ENCODE peak calls at places on chromosomes 2 and 18, in seven cellular contexts. V, N, O, L, X, W and D are unnamed samples.

GRCh38 chr2:98907966-98908905 is 27.8 kb downstream of the CRACDL start:
- DNase-seq in V (no peak), N (no peak), O (no peak), L (no peak), X (no peak), W (peak), D (no peak)

GRCh38 chr2:20378891-20379519 is 28.4 kb upstream of the PUM2 start:
- DNase-seq in V (peak), N (peak), O (peak), L (peak), X (peak), W (peak), D (peak)

GRCh38 chr2:100884145-100884621 is 64.2 kb downstream of the NPAS2 start:
- DNase-seq in V (no peak), N (no peak), O (peak), L (no peak), X (no peak), W (no peak), D (peak)

GRCh38 chr2:206804326-206804725 is 38.9 kb downstream of the FASTKD2 start:
- DNase-seq in V (no peak), N (no peak), O (no peak), L (peak), X (peak), W (no peak), D (peak)

GRCh38 chr2:236969767-236970655 is 115.7 kb upstream of the COPS8 start:
- DNase-seq in V (no peak), N (no peak), O (no peak), L (no peak), X (no peak), W (no peak), D (no peak)

GRCh38 chr18:76480913-76481312 is 14.1 kb downstream of the ZNF516 start:
- DNase-seq in V (no peak), N (no peak), O (no peak), L (peak), X (no peak), W (no peak), D (no peak)

GRCh38 chr2:48531141-48531648 is 1.2 kb downstream of the STON1 start:
- DNase-seq in V (peak), N (no peak), O (peak), L (peak), X (no peak), W (no peak), D (peak)

GRCh38 chr18:63290456-63291200 is 28.9 kb downstream of the BCL2 start:
- DNase-seq in V (no peak), N (no peak), O (no peak), L (peak), X (no peak), W (no peak), D (no peak)

GRCh38 chr18:67893896-67894295 is 377.4 kb upstream of the DSEL start:
- DNase-seq in V (no peak), N (no peak), O (no peak), L (no peak), X (no peak), W (no peak), D (no peak)

GRCh38 chr2:129502781-129503180 is 476.7 kb upstream of the RAB6C start:
- DNase-seq in V (no peak), N (no peak), O (no peak), L (no peak), X (no peak), W (no peak), D (no peak)

GRCh38 chr2:71898851-71899681 is 248.6 kb downstream of the CYP26B1 start:
- DNase-seq in V (no peak), N (no peak), O (no peak), L (no peak), X (no peak), W (peak), D (no peak)

GRCh38 chr2:119290859-119291587 is 67.4 kb downstream of the STEAP3 start:
- DNase-seq in V (peak), N (peak), O (peak), L (peak), X (peak), W (peak), D (peak)

GRCh38 chr2:231227309-231228162 is 29.1 kb downstream of the ARMC9 start:
- DNase-seq in V (peak), N (peak), O (peak), L (peak), X (peak), W (no peak), D (peak)

GRCh38 chr2:236646441-236646840 is 76.8 kb downstream of the ACKR3 start:
- DNase-seq in V (no peak), N (no peak), O (no peak), L (no peak), X (no peak), W (no peak), D (no peak)

GRCh38 chr2:179186126-179186525 is 78.5 kb downstream of the SESTD1 start:
- DNase-seq in V (no peak), N (no peak), O (peak), L (no peak), X (no peak), W (no peak), D (peak)

GRCh38 chr2:207879536-207879935 is 109.8 kb upstream of the FZD5 start:
- DNase-seq in V (no peak), N (no peak), O (peak), L (peak), X (no peak), W (no peak), D (peak)

GRCh38 chr2:201452058-201452736 is 657 bp downstream of the STRADB start:
- DNase-seq in V (no peak), N (no peak), O (no peak), L (no peak), X (no peak), W (no peak), D (peak)

GRCh38 chr2:160356485-160356884 is 137.1 kb downstream of the RBMS1 start:
- DNase-seq in V (no peak), N (no peak), O (no peak), L (no peak), X (no peak), W (no peak), D (no peak)

GRCh38 chr2:212892193-212892592 is 259.2 kb downstream of the IKZF2 start:
- DNase-seq in V (no peak), N (peak), O (peak), L (peak), X (no peak), W (no peak), D (peak)

GRCh38 chr2:130798472-130799221 is 38.1 kb upstream of the ARHGEF4 start:
- DNase-seq in V (no peak), N (no peak), O (no peak), L (peak), X (peak), W (peak), D (peak)

GRCh38 chr2:48725696-48726494 is 29.6 kb downstream of the LHCGR start:
- DNase-seq in V (no peak), N (no peak), O (no peak), L (peak), X (peak), W (peak), D (no peak)

GRCh38 chr2:239603411-239604356 is 202.9 kb upstream of the HDAC4 start:
- DNase-seq in V (no peak), N (no peak), O (no peak), L (no peak), X (no peak), W (no peak), D (no peak)

GRCh38 chr2:191889924-191890323 is 43.0 kb upstream of the CAVIN2 start:
- DNase-seq in V (no peak), N (no peak), O (no peak), L (no peak), X (no peak), W (no peak), D (no peak)

GRCh38 chr2:209094221-209094620 is 329.6 kb upstream of the MAP2 start:
- DNase-seq in V (no peak), N (no peak), O (no peak), L (peak), X (no peak), W (no peak), D (no peak)

GRCh38 chr2:118954297-118955060 is 12.5 kb downstream of the MARCO start:
- DNase-seq in V (no peak), N (no peak), O (no peak), L (no peak), X (no peak), W (no peak), D (no peak)

GRCh38 chr2:122136071-122136470 is 380.6 kb downstream of the TSN start:
- DNase-seq in V (no peak), N (no peak), O (peak), L (peak), X (peak), W (no peak), D (no peak)

GRCh38 chr2:72887032-72887835 is at the start of gene SPR:
- DNase-seq in V (no peak), N (peak), O (peak), L (no peak), X (peak), W (peak), D (peak)

GRCh38 chr18:33184178-33184577 is 256.3 kb downstream of the CCDC178 start:
- DNase-seq in V (no peak), N (no peak), O (no peak), L (no peak), X (no peak), W (no peak), D (peak)

GRCh38 chr2:99188357-99188756 is 7.4 kb downstream of the MRPL30 start:
- DNase-seq in V (no peak), N (no peak), O (no peak), L (no peak), X (no peak), W (no peak), D (no peak)

GRCh38 chr18:70662588-70662987 is 373.7 kb downstream of the SOCS6 start:
- DNase-seq in V (no peak), N (no peak), O (no peak), L (no peak), X (no peak), W (no peak), D (no peak)

GRCh38 chr18:70663141-70663540 is 374.3 kb downstream of the SOCS6 start:
- DNase-seq in V (no peak), N (no peak), O (no peak), L (no peak), X (no peak), W (no peak), D (no peak)

GRCh38 chr18:70671889-70672551 is 383.2 kb downstream of the SOCS6 start:
- DNase-seq in V (no peak), N (no peak), O (no peak), L (no peak), X (no peak), W (no peak), D (no peak)

GRCh38 chr18:70672581-70672980 is 383.7 kb downstream of the SOCS6 start:
- DNase-seq in V (no peak), N (no peak), O (no peak), L (no peak), X (no peak), W (no peak), D (no peak)

GRCh38 chr18:70666936-70667335 is 378.1 kb downstream of the SOCS6 start:
- DNase-seq in V (no peak), N (no peak), O (no peak), L (no peak), X (no peak), W (no peak), D (no peak)
- H2BK120ac ChIP-seq in V (no peak), N (no peak), O (no peak), L (no peak), X (no peak), W (no peak), D (no peak)

DNA sequence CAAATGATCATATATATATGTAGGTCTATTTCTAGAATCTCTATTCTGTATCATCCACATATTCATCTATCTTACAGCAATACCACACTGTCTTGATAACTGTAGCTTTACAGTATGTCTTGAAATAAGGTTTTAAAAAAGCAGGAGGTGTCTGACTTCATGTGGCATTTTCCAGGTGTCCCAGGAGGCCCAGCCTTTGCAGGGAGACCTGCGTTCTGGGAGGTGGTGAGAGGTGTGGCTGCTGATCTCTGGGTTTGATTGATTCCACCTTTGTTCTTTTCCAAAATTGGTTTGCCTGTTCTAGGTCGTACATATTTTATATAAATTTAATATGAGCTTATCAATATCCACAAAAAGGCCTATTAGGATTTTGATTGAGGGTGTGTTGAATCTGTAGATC is 26.6 kb downstream of the DPYSL5 start:
- DNase-seq in V (no peak), N (no peak), O (no peak), L (no peak), X (no peak), W (no peak), D (no peak)
- H3K4ac ChIP-seq in V (no peak), N (no peak), O (no peak), L (no peak), X (no peak), W (no peak), D (no peak)

GRCh38 chr2:238430781-238431180 is 4.1 kb downstream of the ASB1 start:
- DNase-seq in V (no peak), N (no peak), O (no peak), L (no peak), X (no peak), W (no peak), D (no peak)

GRCh38 chr2:238426568-238427434 is at the start of gene ASB1:
- DNase-seq in V (peak), N (peak), O (peak), L (peak), X (peak), W (peak), D (peak)

GRCh38 chr2:238431431-238431830 is 4.7 kb downstream of the ASB1 start:
- DNase-seq in V (no peak), N (no peak), O (no peak), L (no peak), X (no peak), W (no peak), D (no peak)

GRCh38 chr2:238427435-238428162 is 872 bp downstream of the ASB1 start:
- DNase-seq in V (no peak), N (no peak), O (peak), L (no peak), X (no peak), W (no peak), D (peak)

GRCh38 chr2:238428866-238429265 is 2.1 kb downstream of the ASB1 start:
- DNase-seq in V (no peak), N (no peak), O (peak), L (no peak), X (no peak), W (no peak), D (no peak)
- H2BK120ac ChIP-seq in V (no peak), N (no peak), O (no peak), L (no peak), X (no peak), W (no peak), D (no peak)

GRCh38 chr2:68559692-68560091 is 83.7 kb upstream of the PROKR1 start:
- DNase-seq in V (no peak), N (no peak), O (peak), L (no peak), X (no peak), W (no peak), D (no peak)
- H3K4ac ChIP-seq in V (no peak), N (no peak), O (no peak), L (no peak), X (no peak), W (no peak), D (no peak)